ENCODE peak calls at places on chromosomes 5 and 9, in seven cellular contexts. D, V, F, H, W, S and K are unnamed samples.

GRCh38 chr9:982660-983240 is 6.3 kb downstream of the DMRT3 start:
- DNase-seq in S (no peak), F (no peak), V (no peak), W (no peak), H (no peak), D (no peak), K (no peak)

GRCh38 chr9:18478517-18479361 is 4.8 kb downstream of the ADAMTSL1 start:
- DNase-seq in V (no peak), F (no peak), W (peak), D (no peak), S (no peak), H (no peak), K (peak)

GRCh38 chr9:98909935-98910334 is 33.8 kb upstream of the COL15A1 start:
- DNase-seq in V (no peak), S (no peak), D (no peak), W (no peak), H (no peak), F (no peak), K (no peak)

GRCh38 chr9:134375430-134376385 is 49.5 kb downstream of the RXRA start:
- DNase-seq in W (peak), V (no peak), H (no peak), F (no peak), S (no peak), D (no peak), K (peak)

GRCh38 chr9:112496074-112496722 is 9.6 kb downstream of the KIAA1958 start:
- DNase-seq in H (no peak), F (no peak), V (no peak), S (no peak), D (no peak), W (no peak), K (no peak)

GRCh38 chr9:120663380-120663779 is 50.9 kb downstream of the MEGF9 start:
- DNase-seq in S (no peak), H (no peak), W (no peak), D (no peak), F (no peak), V (no peak), K (no peak)

GRCh38 chr5:62780888-62781287 is 202.3 kb downstream of the LRRC70 start:
- DNase-seq in D (no peak), V (no peak), H (no peak), F (no peak), W (no peak), S (no peak), K (no peak)

GRCh38 chr5:34014614-34015013 is 6.8 kb upstream of the AMACR start:
- DNase-seq in W (no peak), H (no peak), D (no peak), V (no peak), S (no peak), F (no peak), K (no peak)

GRCh38 chr5:154753792-154754191 is 1.4 kb upstream of the LARP1 start:
- DNase-seq in F (no peak), V (no peak), W (peak), D (no peak), S (no peak), H (no peak), K (peak)

GRCh38 chr9:136856078-136856474 is 3.9 kb downstream of the MAMDC4 start:
- DNase-seq in V (no peak), F (no peak), H (no peak), S (no peak), D (no peak), W (no peak), K (no peak)

GRCh38 chr5:172816887-172817418 is 17.1 kb upstream of the ERGIC1 start:
- DNase-seq in V (peak), D (no peak), H (no peak), W (no peak), F (no peak), S (no peak), K (peak)

GRCh38 chr5:121199238-121199999 is 652.3 kb upstream of the FTMT start:
- DNase-seq in W (no peak), H (no peak), V (peak), D (no peak), F (no peak), S (no peak), K (peak)

GRCh38 chr9:126328415-126328814 is 1.8 kb downstream of the MVB12B start:
- DNase-seq in V (no peak), H (no peak), F (no peak), D (no peak), S (no peak), W (no peak), K (no peak)

GRCh38 chr9:115008536-115008935 is 78.1 kb upstream of the TNFSF8 start:
- DNase-seq in S (no peak), F (no peak), D (no peak), W (peak), H (no peak), V (peak), K (peak)

GRCh38 chr5:149667084-149667826 is 62.9 kb upstream of the PPARGC1B start:
- DNase-seq in D (peak), S (peak), W (peak), H (no peak), V (peak), F (no peak), K (peak)

GRCh38 chr5:180140627-180141006 is 68.4 kb downstream of the RASGEF1C start:
- DNase-seq in S (no peak), H (no peak), D (no peak), F (no peak), V (no peak), W (no peak), K (no peak)

GRCh38 chr5:72767289-72768010 is 49.0 kb upstream of the TNPO1 start:
- DNase-seq in F (peak), S (no peak), H (no peak), V (no peak), W (no peak), D (no peak), K (peak)

GRCh38 chr9:14153310-14153720 is 160.6 kb downstream of the NFIB start:
- DNase-seq in W (no peak), D (no peak), V (no peak), S (no peak), H (no peak), F (no peak), K (peak)

GRCh38 chr5:158303261-158303660 is 444.3 kb upstream of the CLINT1 start:
- DNase-seq in V (no peak), F (no peak), H (no peak), S (no peak), D (no peak), W (no peak), K (no peak)

GRCh38 chr5:106964102-106964501 is 706.6 kb downstream of the EFNA5 start:
- DNase-seq in H (no peak), F (no peak), V (no peak), D (no peak), W (no peak), S (no peak), K (no peak)

GRCh38 chr5:134328619-134329018 is 38.4 kb downstream of the CDKL3 start:
- DNase-seq in S (no peak), V (no peak), D (no peak), W (no peak), F (no peak), H (no peak), K (peak)

GRCh38 chr9:97310896-97311295 is 3.4 kb downstream of the CCDC180 start:
- DNase-seq in W (no peak), D (no peak), F (no peak), V (no peak), S (no peak), H (no peak), K (no peak)

GRCh38 chr9:130601100-130601499 is 21.7 kb downstream of the FUBP3 start:
- DNase-seq in H (no peak), W (no peak), F (no peak), S (no peak), D (no peak), V (no peak), K (no peak)

GRCh38 chr9:82117025-82117424 is 128.5 kb downstream of the SPATA31D1 start:
- DNase-seq in D (no peak), V (no peak), F (no peak), W (no peak), S (no peak), H (no peak), K (peak)

GRCh38 chr9:36961568-36962360 is 72.3 kb downstream of the PAX5 start:
- DNase-seq in F (no peak), D (no peak), S (no peak), W (no peak), H (no peak), V (no peak), K (peak)

GRCh38 chr5:15943487-15943886 is 236.1 kb downstream of the MARCHF11 start:
- DNase-seq in S (no peak), F (no peak), V (no peak), H (no peak), W (no peak), D (no peak), K (peak)

GRCh38 chr5:96823900-96824351 is 16.2 kb upstream of the ERAP1 start:
- DNase-seq in D (no peak), F (no peak), S (no peak), V (peak), W (no peak), H (no peak), K (peak)

GRCh38 chr9:112338561-112338960 is 5.1 kb upstream of the PTBP3 start:
- DNase-seq in H (no peak), W (no peak), F (no peak), S (no peak), D (no peak), V (no peak), K (peak)

GRCh38 chr5:1881273-1881586 is 1.5 kb downstream of the IRX4 start:
- DNase-seq in V (peak), D (no peak), F (no peak), W (no peak), H (no peak), S (no peak), K (no peak)

GRCh38 chr9:110545705-110546104 is 33.8 kb downstream of the SVEP1 start:
- DNase-seq in S (no peak), H (no peak), W (no peak), V (no peak), F (peak), D (no peak), K (peak)

GRCh38 chr5:57327934-57328333 is 154.1 kb downstream of the GPBP1 start:
- DNase-seq in F (no peak), H (no peak), D (no peak), V (peak), S (no peak), W (no peak), K (peak)

GRCh38 chr5:98935206-98935605 is 6.4 kb upstream of the CHD1 start:
- DNase-seq in F (no peak), V (no peak), S (no peak), D (no peak), W (no peak), H (no peak), K (no peak)

GRCh38 chr9:125888220-125888619 is 141.0 kb downstream of the PBX3 start:
- DNase-seq in V (no peak), S (no peak), F (no peak), W (no peak), H (no peak), D (no peak), K (peak)

GRCh38 chr5:168356171-168356570 is 64.7 kb downstream of the WWC1 start:
- DNase-seq in V (no peak), H (no peak), W (no peak), F (no peak), D (no peak), S (no peak), K (no peak)